ENCODE peak calls at places on chromosomes 2 and 18, in four cellular contexts. N, C, F and E are unnamed samples.

GRCh38 chr2:83342860-83343329 is 1116.2 kb downstream of the SUCLG1 start:
- DNase-seq in F (no peak), N (no peak), C (no peak), E (no peak)

GRCh38 chr2:119451336-119452050 is 19.8 kb downstream of the TMEM37 start:
- DNase-seq in F (no peak), N (no peak), C (no peak), E (no peak)

GRCh38 chr2:3326182-3326537 is 51.5 kb downstream of the EIPR1 start:
- DNase-seq in F (no peak), N (no peak), C (no peak), E (no peak)

GRCh38 chr2:16653083-16653375 is 12.6 kb downstream of the CYRIA start:
- DNase-seq in F (no peak), N (no peak), C (no peak), E (no peak)

GRCh38 chr2:208792766-208793165 is 386.2 kb downstream of the PTH2R start:
- DNase-seq in N (no peak), C (no peak), F (no peak), E (no peak)

GRCh38 chr18:35756506-35757117 is 175.1 kb downstream of the GALNT1 start:
- DNase-seq in F (peak; percentile 83), N (peak; percentile 77), C (peak; percentile 80), E (peak; percentile 51)

GRCh38 chr18:80228051-80228848 is 19.1 kb downstream of the PARD6G start:
- DNase-seq in C (no peak), F (no peak), N (no peak), E (no peak)

GRCh38 chr18:13051950-13052349 is 60.8 kb downstream of the CEP192 start:
- DNase-seq in C (no peak), F (no peak), N (no peak), E (peak; percentile 18)

GRCh38 chr2:101277111-101277510 is 24.4 kb downstream of the CNOT11 start:
- DNase-seq in N (peak; percentile 28), F (no peak), C (no peak), E (peak; percentile 90)

GRCh38 chr2:218032336-218033171 is 29.8 kb upstream of the TNS1 start:
- DNase-seq in F (no peak), N (no peak), C (peak; percentile 1), E (no peak)

GRCh38 chr18:66495844-66496243 is 108.0 kb downstream of the CDH19 start:
- DNase-seq in C (peak; percentile 87), F (peak; percentile 90), N (no peak), E (peak; percentile 80)

GRCh38 chr2:183113630-183114029 is 10.6 kb upstream of the NUP35 start:
- DNase-seq in N (no peak), F (no peak), C (no peak), E (no peak)
- H3K27ac ChIP-seq in N (no peak overlapping the region), F (no peak overlapping the region), C (no peak overlapping the region), E (no peak overlapping the region)

DNA sequence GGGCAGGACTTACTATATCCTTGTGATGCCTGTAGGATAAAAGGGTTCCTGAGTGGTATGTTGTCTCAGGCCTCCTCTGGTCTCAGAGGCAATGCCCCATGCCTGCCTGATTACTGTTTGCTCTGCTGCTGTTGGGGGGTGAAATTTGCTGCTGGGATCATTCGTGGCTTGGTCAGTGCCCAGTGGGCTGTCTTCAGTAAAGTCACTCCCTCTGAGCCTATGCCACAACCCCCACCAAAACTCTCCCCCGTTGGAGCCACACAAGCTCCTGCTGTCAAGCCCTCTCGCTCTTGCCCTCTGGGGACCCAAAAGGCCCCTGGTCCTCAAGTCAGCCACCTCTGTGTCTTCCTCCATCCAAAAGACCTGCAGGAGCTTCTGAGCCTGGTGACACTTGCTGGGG is 38.6 kb upstream of the TGIF1 start:
- DNase-seq in F (no peak), C (no peak), N (no peak), E (no peak)
- H3F3A ChIP-seq in F (no peaks in the 10 kb centered on the region), C (no peaks in the 10 kb centered on the region), N (no peaks in the 10 kb centered on the region), E (no peaks in the 10 kb centered on the region)

GRCh38 chr2:33223851-33224250 is 252.6 kb upstream of the RASGRP3 start:
- DNase-seq in C (no peak), N (peak; percentile 64), F (no peak), E (no peak)
- H3K27ac ChIP-seq in C (no peak overlapping the region), N (no peak overlapping the region), F (no peak overlapping the region), E (no peak overlapping the region)

DNA sequence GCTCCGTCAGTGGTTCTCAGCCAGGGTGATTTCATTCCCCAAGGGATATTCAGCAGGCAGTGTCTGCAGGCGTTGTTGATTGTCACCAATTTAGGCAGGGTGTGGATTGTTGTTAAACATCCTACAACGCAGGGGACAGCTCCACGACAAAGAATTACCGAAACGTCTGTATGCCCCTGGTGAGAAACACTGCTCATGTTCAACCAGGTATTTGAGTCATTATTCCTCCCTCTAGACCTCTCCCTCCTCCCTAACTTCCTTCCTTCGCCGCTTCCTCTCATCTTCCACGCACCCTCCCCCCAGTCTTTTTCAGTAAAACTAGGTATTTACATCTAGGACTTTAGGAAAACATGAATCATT is 50.8 kb downstream of the NCK2 start:
- DNase-seq in N (peak; percentile 26), C (no peak), F (no peak), E (peak; percentile 55)
- H3F3A ChIP-seq in N (peaks cover 32% of the 10 kb centered on the region), C (no peaks in the 10 kb centered on the region), F (no peaks in the 10 kb centered on the region), E (peaks cover 3% of the 10 kb centered on the region)

GRCh38 chr2:196967126-196967525 is 40.6 kb upstream of the PGAP1 start:
- DNase-seq in F (peak; percentile 62), N (peak; percentile 61), C (peak; percentile 29), E (no peak)
- H3K27ac ChIP-seq in F (no peak overlapping the region), N (peak overlapping the region; percentile 18), C (peak overlapping the region; percentile 55), E (no peak overlapping the region)

GRCh38 chr18:3653859-3654441 is 204.0 kb downstream of the TGIF1 start:
- DNase-seq in F (no peak), N (no peak), C (no peak), E (no peak)
- H3F3A ChIP-seq in F (peaks cover 24% of the 10 kb centered on the region), N (peaks cover 25% of the 10 kb centered on the region), C (no peaks in the 10 kb centered on the region), E (peaks cover 5% of the 10 kb centered on the region)

GRCh38 chr18:63775166-63775730 is at the start of gene SERPINB7:
- DNase-seq in F (no peak), C (no peak), N (peak; percentile 91), E (peak; percentile 96)

GRCh38 chr18:63774511-63774910 is 707 bp upstream of the SERPINB7 start:
- DNase-seq in C (no peak), F (no peak), N (peak; percentile 14), E (peak; percentile 48)

GRCh38 chr18:63779386-63779785 is 4.2 kb downstream of the SERPINB7 start:
- DNase-seq in C (no peak), F (no peak), N (no peak), E (peak; percentile 58)

GRCh38 chr18:63773616-63774015 is 1.6 kb upstream of the SERPINB7 start:
- DNase-seq in F (no peak), C (no peak), N (no peak), E (no peak)
- H3K27ac ChIP-seq in F (no peak overlapping the region), C (no peak overlapping the region), N (no peak overlapping the region), E (peak overlapping the region; percentile 97)

DNA sequence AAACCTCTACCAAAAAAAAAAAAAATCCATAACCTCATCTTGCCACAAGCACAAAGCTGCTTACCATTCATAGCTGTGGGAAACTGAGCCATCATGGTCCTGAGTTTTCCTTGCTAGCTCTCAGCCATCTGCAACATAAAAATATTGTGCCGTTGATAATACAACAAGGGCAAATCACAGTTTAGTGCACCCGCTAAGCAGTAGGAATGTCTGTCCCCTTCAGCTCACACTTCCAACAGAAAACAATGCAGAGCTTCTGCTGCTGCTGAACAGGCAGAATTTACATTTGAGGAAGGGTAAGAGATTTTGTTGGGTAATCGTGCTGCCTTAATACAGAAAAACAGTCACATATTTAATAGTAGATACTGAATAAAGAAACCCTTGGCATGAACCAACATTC is 32.3 kb downstream of the ITSN2 start:
- DNase-seq in N (no peak), F (peak; percentile 13), C (peak; percentile 45), E (no peak)
- H3F3A ChIP-seq in N (no peaks in the 10 kb centered on the region), F (no peaks in the 10 kb centered on the region), C (no peaks in the 10 kb centered on the region), E (no peaks in the 10 kb centered on the region)